ENCODE peak calls at places on chromosomes 1 and 21, in five cellular contexts. One of them, this sample, is unnamed.

GRCh38 chr1:153352523-153352922 is 3.9 kb upstream of the PGLYRP4 start:
- DNase-seq in left ventricle myocardium inferior: peak
- DNase-seq in IMR-90: peak
- DNase-seq in pancreas: peak
- DNase-seq in fibroblast of the aortic adventitia: peak
- DNase-seq in this sample: peak

GRCh38 chr1:24899581-24900485 is 30.2 kb downstream of the RUNX3 start:
- DNase-seq in left ventricle myocardium inferior: no peak
- DNase-seq in pancreas: no peak
- DNase-seq in fibroblast of the aortic adventitia: no peak
- DNase-seq in IMR-90: no peak
- DNase-seq in this sample: no peak

GRCh38 chr1:227728059-227728891 is 6.8 kb downstream of the JMJD4 start:
- DNase-seq in fibroblast of the aortic adventitia: peak
- DNase-seq in pancreas: peak
- DNase-seq in IMR-90: peak
- DNase-seq in left ventricle myocardium inferior: peak
- DNase-seq in this sample: peak

GRCh38 chr1:77796695-77797405 is 17.4 kb downstream of the MIGA1 start:
- DNase-seq in fibroblast of the aortic adventitia: no peak
- DNase-seq in left ventricle myocardium inferior: no peak
- DNase-seq in IMR-90: no peak
- DNase-seq in pancreas: no peak
- DNase-seq in this sample: no peak

GRCh38 chr1:99548924-99549605 is 96.8 kb upstream of the PALMD start:
- DNase-seq in fibroblast of the aortic adventitia: peak
- DNase-seq in pancreas: peak
- DNase-seq in IMR-90: peak
- DNase-seq in left ventricle myocardium inferior: peak
- DNase-seq in this sample: no peak

GRCh38 chr1:8013399-8013798 is 12.7 kb downstream of the ERRFI1 start:
- DNase-seq in fibroblast of the aortic adventitia: no peak
- DNase-seq in pancreas: no peak
- DNase-seq in IMR-90: no peak
- DNase-seq in left ventricle myocardium inferior: no peak
- DNase-seq in this sample: no peak

GRCh38 chr1:29322147-29322694 is 85.9 kb downstream of the PTPRU start:
- DNase-seq in fibroblast of the aortic adventitia: no peak
- DNase-seq in IMR-90: no peak
- DNase-seq in pancreas: no peak
- DNase-seq in left ventricle myocardium inferior: no peak
- DNase-seq in this sample: no peak

GRCh38 chr1:206479164-206480125 is 9.2 kb downstream of the IKBKE start:
- DNase-seq in fibroblast of the aortic adventitia: peak
- DNase-seq in left ventricle myocardium inferior: peak
- DNase-seq in IMR-90: peak
- DNase-seq in pancreas: peak
- DNase-seq in this sample: peak

GRCh38 chr1:209356909-209357498 is 226.5 kb upstream of the CAMK1G start:
- DNase-seq in pancreas: no peak
- DNase-seq in IMR-90: no peak
- DNase-seq in fibroblast of the aortic adventitia: no peak
- DNase-seq in left ventricle myocardium inferior: no peak
- DNase-seq in this sample: no peak

GRCh38 chr1:33442141-33442540 is 11.2 kb upstream of the PHC2 start:
- DNase-seq in left ventricle myocardium inferior: no peak
- DNase-seq in fibroblast of the aortic adventitia: no peak
- DNase-seq in IMR-90: peak
- DNase-seq in pancreas: no peak
- DNase-seq in this sample: no peak

GRCh38 chr1:40090652-40091355 is 6.2 kb downstream of the PPT1 start:
- DNase-seq in IMR-90: peak
- DNase-seq in fibroblast of the aortic adventitia: no peak
- DNase-seq in pancreas: no peak
- DNase-seq in left ventricle myocardium inferior: no peak
- DNase-seq in this sample: no peak

GRCh38 chr1:207034208-207034607 is 1.7 kb upstream of the C1orf116 start:
- DNase-seq in left ventricle myocardium inferior: no peak
- DNase-seq in fibroblast of the aortic adventitia: no peak
- DNase-seq in IMR-90: no peak
- DNase-seq in pancreas: no peak
- DNase-seq in this sample: no peak

GRCh38 chr1:204576422-204576821 is 60.2 kb downstream of the MDM4 start:
- DNase-seq in IMR-90: no peak
- DNase-seq in pancreas: no peak
- DNase-seq in fibroblast of the aortic adventitia: no peak
- DNase-seq in left ventricle myocardium inferior: no peak
- DNase-seq in this sample: no peak

GRCh38 chr1:26787706-26788514 is at the start of gene PIGV:
- DNase-seq in IMR-90: peak
- DNase-seq in fibroblast of the aortic adventitia: peak
- DNase-seq in pancreas: peak
- DNase-seq in left ventricle myocardium inferior: peak
- DNase-seq in this sample: peak

GRCh38 chr1:36991551-36991950 is 42.8 kb downstream of the GRIK3 start:
- DNase-seq in left ventricle myocardium inferior: no peak
- DNase-seq in IMR-90: no peak
- DNase-seq in fibroblast of the aortic adventitia: no peak
- DNase-seq in pancreas: no peak
- DNase-seq in this sample: no peak

GRCh38 chr1:119141020-119141424 is 569 bp upstream of the WARS2 start:
- DNase-seq in IMR-90: no peak
- DNase-seq in fibroblast of the aortic adventitia: peak
- DNase-seq in pancreas: peak
- DNase-seq in left ventricle myocardium inferior: peak
- DNase-seq in this sample: peak

GRCh38 chr1:36650200-36651065 is 167.7 kb upstream of the CSF3R start:
- DNase-seq in IMR-90: peak
- DNase-seq in fibroblast of the aortic adventitia: peak
- DNase-seq in pancreas: peak
- DNase-seq in left ventricle myocardium inferior: peak
- DNase-seq in this sample: peak

GRCh38 chr1:30407862-30408580 is 315.4 kb downstream of the MATN1 start:
- DNase-seq in pancreas: no peak
- DNase-seq in IMR-90: no peak
- DNase-seq in fibroblast of the aortic adventitia: peak
- DNase-seq in left ventricle myocardium inferior: no peak
- DNase-seq in this sample: no peak

GRCh38 chr1:230867903-230868735 is at the start of gene C1orf198:
- DNase-seq in pancreas: peak
- DNase-seq in left ventricle myocardium inferior: peak
- DNase-seq in IMR-90: no peak
- DNase-seq in fibroblast of the aortic adventitia: no peak
- DNase-seq in this sample: peak

GRCh38 chr1:66446261-66447001 is 87.5 kb upstream of the SGIP1 start:
- DNase-seq in IMR-90: peak
- DNase-seq in left ventricle myocardium inferior: no peak
- DNase-seq in fibroblast of the aortic adventitia: peak
- DNase-seq in pancreas: no peak
- DNase-seq in this sample: peak

GRCh38 chr1:12305377-12305776 is 75.5 kb downstream of the VPS13D start:
- DNase-seq in fibroblast of the aortic adventitia: no peak
- DNase-seq in pancreas: peak
- DNase-seq in left ventricle myocardium inferior: no peak
- DNase-seq in IMR-90: no peak
- DNase-seq in this sample: peak

GRCh38 chr1:169132512-169133227 is 26.2 kb downstream of the ATP1B1 start:
- DNase-seq in left ventricle myocardium inferior: no peak
- DNase-seq in fibroblast of the aortic adventitia: no peak
- DNase-seq in pancreas: no peak
- DNase-seq in IMR-90: no peak
- DNase-seq in this sample: no peak

GRCh38 chr21:17279663-17280062 is 233.2 kb upstream of the CXADR start:
- DNase-seq in IMR-90: no peak
- DNase-seq in pancreas: no peak
- DNase-seq in left ventricle myocardium inferior: no peak
- DNase-seq in fibroblast of the aortic adventitia: no peak
- DNase-seq in this sample: no peak

GRCh38 chr21:44537930-44538911 is 1.8 kb downstream of the KRTAP10-1 start:
- DNase-seq in left ventricle myocardium inferior: no peak
- DNase-seq in fibroblast of the aortic adventitia: no peak
- DNase-seq in IMR-90: no peak
- DNase-seq in pancreas: no peak
- DNase-seq in this sample: no peak

GRCh38 chr1:173048629-173049326 is 2.0 kb downstream of the TNFSF18 start:
- DNase-seq in fibroblast of the aortic adventitia: peak
- DNase-seq in pancreas: no peak
- DNase-seq in IMR-90: peak
- DNase-seq in left ventricle myocardium inferior: no peak
- DNase-seq in this sample: peak

GRCh38 chr21:36705679-36706481 is 7.0 kb downstream of the SIM2 start:
- DNase-seq in fibroblast of the aortic adventitia: no peak
- DNase-seq in left ventricle myocardium inferior: no peak
- DNase-seq in pancreas: no peak
- DNase-seq in IMR-90: no peak
- DNase-seq in this sample: no peak

GRCh38 chr1:229258031-229258850 is 12.7 kb upstream of the RAB4A start:
- DNase-seq in IMR-90: peak
- DNase-seq in fibroblast of the aortic adventitia: peak
- DNase-seq in left ventricle myocardium inferior: peak
- DNase-seq in pancreas: peak
- DNase-seq in this sample: peak

GRCh38 chr1:10569531-10569930 is 94.8 kb downstream of the PEX14 start:
- DNase-seq in pancreas: no peak
- DNase-seq in fibroblast of the aortic adventitia: no peak
- DNase-seq in IMR-90: no peak
- DNase-seq in left ventricle myocardium inferior: no peak
- DNase-seq in this sample: no peak

GRCh38 chr1:204670152-204670927 is 15.2 kb downstream of the LRRN2 start:
- DNase-seq in left ventricle myocardium inferior: no peak
- DNase-seq in fibroblast of the aortic adventitia: peak
- DNase-seq in IMR-90: peak
- DNase-seq in pancreas: no peak
- DNase-seq in this sample: peak

GRCh38 chr1:63790989-63791388 is 17.2 kb downstream of the ROR1 start:
- DNase-seq in fibroblast of the aortic adventitia: no peak
- DNase-seq in IMR-90: no peak
- DNase-seq in left ventricle myocardium inferior: no peak
- DNase-seq in pancreas: no peak
- DNase-seq in this sample: no peak

GRCh38 chr1:157137051-157137772 is 983 bp downstream of the ETV3 start:
- DNase-seq in IMR-90: peak
- DNase-seq in pancreas: no peak
- DNase-seq in fibroblast of the aortic adventitia: peak
- DNase-seq in left ventricle myocardium inferior: no peak
- DNase-seq in this sample: no peak

DNA sequence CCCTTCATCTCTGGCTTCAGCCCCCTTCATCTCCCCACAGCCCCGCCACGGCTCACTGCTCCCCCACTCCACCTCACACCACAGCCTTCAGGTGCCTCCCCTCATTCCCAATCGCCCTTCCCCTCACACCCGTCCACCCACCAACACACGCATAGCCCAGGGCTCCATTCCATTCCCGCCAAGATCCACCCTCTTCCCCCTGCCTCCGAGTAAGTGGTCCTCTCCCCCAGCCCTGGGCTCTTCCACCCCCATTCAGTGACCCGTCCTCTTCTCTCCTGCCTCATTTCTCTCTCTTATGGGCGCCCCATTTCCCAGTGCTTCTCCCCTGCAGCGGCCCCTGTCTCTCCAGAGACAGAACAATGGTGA is 53.2 kb downstream of the VWA5B1 start:
- DNase-seq in IMR-90: no peak
- DNase-seq in pancreas: no peak
- DNase-seq in fibroblast of the aortic adventitia: no peak
- DNase-seq in left ventricle myocardium inferior: no peak
- DNase-seq in this sample: no peak
- H3K4me3 ChIP-seq in IMR-90: no peak
- H3K4me3 ChIP-seq in pancreas: no peak
- H3K4me3 ChIP-seq in fibroblast of the aortic adventitia: no peak
- H3K4me3 ChIP-seq in left ventricle myocardium inferior: no peak
- H3K4me3 ChIP-seq in this sample: no peak

DNA sequence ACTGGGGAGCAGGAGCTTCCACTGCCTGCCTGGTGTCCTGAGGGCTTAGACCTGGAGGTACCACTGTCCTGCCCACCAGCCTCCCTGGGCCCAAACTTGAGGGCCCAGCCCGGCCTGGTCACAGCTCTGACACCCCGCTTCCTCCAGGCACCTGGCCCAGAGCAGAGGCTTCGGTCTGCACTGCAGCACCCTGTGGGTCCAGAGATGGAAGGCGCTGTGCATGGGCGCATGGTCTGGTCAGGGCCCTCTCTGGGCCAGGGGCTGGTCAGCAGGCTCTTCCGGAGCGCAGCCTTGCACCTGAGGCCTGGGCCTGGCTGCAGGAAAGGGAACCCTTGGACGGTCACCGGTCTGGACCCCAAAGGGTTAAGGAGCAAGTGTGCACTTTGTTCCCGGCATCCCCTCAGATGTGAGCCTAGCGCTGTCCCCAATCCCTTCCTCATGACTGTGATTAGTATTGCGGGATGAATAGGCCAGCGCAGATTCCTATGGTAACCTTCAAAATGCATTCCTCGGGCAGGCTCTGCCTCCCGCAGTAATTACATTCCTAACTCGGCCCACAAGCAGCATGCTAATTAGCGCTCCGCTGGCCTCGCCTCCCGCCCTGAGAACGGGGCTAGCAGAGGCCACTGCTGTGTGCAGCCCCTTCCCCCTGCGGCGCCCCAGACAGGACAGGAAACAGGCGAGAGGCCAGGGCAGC is 36.3 kb downstream of the PRDM16 start:
- DNase-seq in IMR-90: no peak
- DNase-seq in pancreas: no peak
- DNase-seq in fibroblast of the aortic adventitia: no peak
- DNase-seq in left ventricle myocardium inferior: no peak
- DNase-seq in this sample: no peak
- TF ChIP-seq CTCF in IMR-90: no peak
- TF ChIP-seq CTCF in pancreas: no peak
- TF ChIP-seq CTCF in fibroblast of the aortic adventitia: no peak
- TF ChIP-seq CTCF in left ventricle myocardium inferior: no peak
- TF ChIP-seq CTCF in this sample: no peak

DNA sequence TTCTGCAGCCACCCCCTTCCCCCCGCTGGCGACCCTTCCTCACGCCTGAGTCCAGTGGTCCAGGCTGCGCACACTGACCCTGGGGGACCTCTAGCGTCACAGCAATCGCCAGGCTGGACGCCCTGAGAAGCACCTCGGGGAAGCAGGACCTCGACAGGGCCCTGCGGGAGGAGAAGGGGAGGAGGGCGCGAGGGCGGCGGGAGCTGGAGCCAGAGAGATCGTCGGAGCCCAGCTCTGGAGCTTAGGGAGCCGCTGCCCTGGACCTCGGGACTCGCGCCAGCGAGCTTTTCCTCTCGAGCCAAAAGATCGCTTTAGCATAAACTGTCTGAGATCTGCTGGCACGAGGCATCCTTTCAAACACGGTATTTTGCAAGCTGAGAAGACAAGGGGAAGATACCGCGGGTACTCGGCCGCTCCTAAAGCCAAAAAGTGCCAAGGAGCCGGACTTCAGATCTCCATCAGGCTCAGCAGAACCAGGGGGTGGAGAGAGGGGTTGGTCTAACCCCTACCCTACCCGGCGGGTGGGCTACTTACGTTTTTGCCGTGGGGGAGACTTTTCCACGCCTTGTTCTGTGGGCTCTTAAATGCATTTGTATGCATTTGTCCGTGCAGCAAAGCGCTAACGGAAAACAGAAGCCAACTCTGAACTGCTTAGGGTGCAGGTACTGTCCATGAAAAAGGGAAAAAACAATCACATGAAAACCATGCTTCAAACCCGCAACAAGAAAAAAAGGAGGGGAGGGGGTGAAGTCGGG is 588 bp downstream of the COL24A1 start:
- DNase-seq in pancreas: peak
- DNase-seq in left ventricle myocardium inferior: peak
- DNase-seq in fibroblast of the aortic adventitia: peak
- DNase-seq in IMR-90: peak
- DNase-seq in this sample: peak
- H3K4me3 ChIP-seq in pancreas: peak
- H3K4me3 ChIP-seq in left ventricle myocardium inferior: peak
- H3K4me3 ChIP-seq in fibroblast of the aortic adventitia: peak
- H3K4me3 ChIP-seq in IMR-90: peak
- H3K4me3 ChIP-seq in this sample: peak

GRCh38 chr1:43875327-43875726 is 58.3 kb upstream of the ARTN start:
- DNase-seq in fibroblast of the aortic adventitia: no peak
- DNase-seq in left ventricle myocardium inferior: no peak
- DNase-seq in IMR-90: no peak
- DNase-seq in pancreas: no peak
- DNase-seq in this sample: no peak
- TF ChIP-seq CTCF in fibroblast of the aortic adventitia: no peak
- TF ChIP-seq CTCF in left ventricle myocardium inferior: no peak
- TF ChIP-seq CTCF in IMR-90: no peak
- TF ChIP-seq CTCF in pancreas: no peak
- TF ChIP-seq CTCF in this sample: no peak